ENCODE peak calls at places on chromosomes 2 and 18, in ten cellular contexts. V is astrocyte, Z is B cell, K is endodermal cell, T is heart right ventricle, R is upper lobe of right lung, E is H9, L is mesothelial cell of epicardium, F is lower leg skin, A is A549. W is an unnamed sample.
A peak's percentile ranks its signal among the peaks of the same experiment; 100 is the strongest.

GRCh38 chr2:70190086-70190412 is 770 bp downstream of the C2orf42 start:
- DNase-seq in V (no peak), Z (peak; percentile 27), K (peak; percentile 65), T (no peak), R (no peak), E (no peak), L (no peak), F (no peak), A (no peak), W (no peak)

GRCh38 chr2:27765621-27766286 is 5.8 kb upstream of the MRPL33 start:
- DNase-seq in V (peak; percentile 48), Z (peak; percentile 38), K (no peak), T (peak; percentile 63), R (peak; percentile 91), E (no peak), L (no peak), F (no peak), A (no peak), W (no peak)

GRCh38 chr2:202113571-202114142 is 40.6 kb downstream of the KIAA2012 start:
- DNase-seq in V (peak; percentile 86), Z (no peak), K (no peak), T (no peak), R (no peak), E (no peak), L (no peak), F (no peak), A (no peak), W (no peak)

GRCh38 chr2:119106301-119106897 is 52.2 kb downstream of the C1QL2 start:
- DNase-seq in V (peak; percentile 7), Z (no peak), K (peak; percentile 93), T (peak; percentile 50), R (peak; percentile 80), E (peak; percentile 66), L (peak; percentile 89), F (no peak), A (no peak), W (peak; percentile 69)

GRCh38 chr18:51490860-51491259 is 293.4 kb upstream of the MEX3C start:
- DNase-seq in V (no peak), Z (no peak), K (no peak), T (no peak), R (no peak), E (no peak), L (no peak), F (no peak), A (no peak), W (peak; percentile 75)

GRCh38 chr18:54776282-54776977 is 51.8 kb upstream of the RAB27B start:
- DNase-seq in V (peak; percentile 99), Z (no peak), K (no peak), T (no peak), R (no peak), E (no peak), L (no peak), F (peak; percentile 44), A (peak; percentile 57), W (peak; percentile 98)

GRCh38 chr18:74284501-74285004 is 7.2 kb downstream of the CYB5A start:
- DNase-seq in V (no peak), Z (no peak), K (no peak), T (no peak), R (no peak), E (no peak), L (no peak), F (no peak), A (no peak), W (no peak)

GRCh38 chr2:144705328-144706245 is 185.7 kb upstream of the ZEB2 start:
- DNase-seq in V (no peak), Z (no peak), K (no peak), T (no peak), R (no peak), E (no peak), L (no peak), F (no peak), A (no peak), W (peak; percentile 13)

DNA sequence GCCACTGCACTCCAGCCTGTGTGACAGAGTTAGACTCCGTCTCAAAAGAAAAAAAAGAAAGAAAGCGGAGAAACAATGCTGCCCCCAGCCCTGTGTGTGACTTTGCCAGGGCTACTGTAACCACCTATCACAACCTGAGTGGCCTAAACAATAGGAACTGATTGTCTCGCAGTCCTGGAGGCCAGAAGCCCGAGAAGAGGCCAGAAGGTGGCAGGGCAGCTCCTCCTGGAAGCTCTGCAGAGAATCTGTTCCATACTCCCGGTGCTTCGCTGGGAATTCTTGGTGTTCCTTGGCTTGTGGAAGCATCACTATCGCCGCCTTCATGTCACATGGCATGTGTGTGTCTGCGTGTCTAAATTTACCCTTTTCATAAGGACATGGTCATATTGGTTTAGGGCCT is 14.4 kb upstream of the RAB17 start:
- DNase-seq in V (no peak), Z (no peak), K (peak; percentile 73), T (no peak), R (no peak), E (no peak), L (no peak), F (no peak), A (no peak), W (peak; percentile 33)
- TF ChIP-seq CTCF in V (peak; percentile 13), Z (no peak), K (peak; percentile 57), T (peak; percentile 31), R (peak; percentile 13), E (peak; percentile 39), L (no peak), F (no peak), A (peak; percentile 25), W (no peak)

DNA sequence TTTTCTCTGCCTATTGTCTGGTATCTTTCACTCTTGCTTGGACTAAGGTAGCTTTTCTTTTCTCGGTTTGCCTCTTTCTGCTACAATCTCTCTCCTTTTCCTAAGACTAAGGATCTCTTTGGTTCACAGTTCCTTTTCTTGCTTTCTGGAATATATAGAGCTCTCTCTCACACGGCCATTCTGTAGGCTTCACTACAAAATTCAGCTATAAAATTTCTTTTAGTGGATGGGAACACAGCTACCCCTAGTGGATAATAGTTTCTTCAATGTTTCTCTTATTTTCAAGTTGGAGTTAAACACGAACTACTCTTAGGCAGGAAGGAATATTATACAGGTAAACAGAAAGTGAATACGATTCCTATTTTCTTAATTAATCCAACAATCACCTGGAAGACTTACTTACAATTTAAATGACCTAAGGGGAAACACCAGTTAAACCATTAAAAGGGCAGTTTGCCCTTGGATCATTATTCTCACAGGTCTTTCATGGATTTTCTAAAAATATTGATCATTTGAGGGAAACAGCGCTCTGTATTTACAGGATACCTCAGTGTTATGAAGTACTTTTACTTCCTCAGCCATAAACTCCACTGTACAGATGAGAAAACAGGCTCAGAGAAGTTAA is 140.5 kb downstream of the LRP2 start:
- DNase-seq in V (peak; percentile 8), Z (no peak), K (no peak), T (no peak), R (no peak), E (no peak), L (no peak), F (no peak), A (peak; percentile 5), W (peak; percentile 42)
- TF ChIP-seq CTCF in V (peak; percentile 42), Z (peak; percentile 26), K (peak; percentile 71), T (peak; percentile 40), R (peak; percentile 31), E (peak; percentile 61), L (peak; percentile 40), F (no peak), A (peak; percentile 61), W (peak; percentile 41)

GRCh38 chr18:3256693-3257626 is 5.0 kb upstream of the MYL12B start:
- DNase-seq in V (peak; percentile 72), Z (no peak), K (no peak), T (no peak), R (no peak), E (no peak), L (no peak), F (no peak), A (no peak), W (no peak)

GRCh38 chr18:3261035-3261392 is 919 bp upstream of the MYL12B start:
- DNase-seq in V (no peak), Z (no peak), K (no peak), T (no peak), R (no peak), E (no peak), L (no peak), F (no peak), A (no peak), W (no peak)

GRCh38 chr18:3254725-3255124 is 7.1 kb downstream of the MYL12A start:
- DNase-seq in V (no peak), Z (no peak), K (no peak), T (no peak), R (no peak), E (no peak), L (no peak), F (no peak), A (no peak), W (no peak)

GRCh38 chr18:3255611-3256165 is 6.2 kb upstream of the MYL12B start:
- DNase-seq in V (no peak), Z (no peak), K (no peak), T (no peak), R (no peak), E (no peak), L (no peak), F (no peak), A (no peak), W (no peak)

GRCh38 chr18:3257627-3258120 is 4.3 kb upstream of the MYL12B start:
- DNase-seq in V (no peak), Z (no peak), K (no peak), T (no peak), R (no peak), E (no peak), L (no peak), F (no peak), A (no peak), W (no peak)
- TF ChIP-seq CTCF in V (no peak), Z (no peak), K (no peak), T (no peak), R (no peak), E (no peak), L (no peak), F (no peak), A (no peak), W (no peak)

GRCh38 chr2:68155618-68156017 is 2.1 kb upstream of the PNO1 start:
- DNase-seq in V (no peak), Z (no peak), K (no peak), T (no peak), R (no peak), E (no peak), L (no peak), F (no peak), A (no peak), W (no peak)

GRCh38 chr2:68158134-68158447 is 403 bp downstream of the PNO1 start:
- DNase-seq in V (no peak), Z (no peak), K (no peak), T (no peak), R (no peak), E (no peak), L (no peak), F (no peak), A (no peak), W (no peak)

GRCh38 chr2:68157002-68157401 is 686 bp upstream of the PNO1 start:
- DNase-seq in V (no peak), Z (peak; percentile 57), K (no peak), T (peak; percentile 42), R (peak; percentile 81), E (no peak), L (peak; percentile 59), F (no peak), A (no peak), W (no peak)

GRCh38 chr2:68156419-68156818 is 1.3 kb upstream of the PNO1 start:
- DNase-seq in V (no peak), Z (no peak), K (no peak), T (no peak), R (no peak), E (no peak), L (no peak), F (no peak), A (peak; percentile 21), W (no peak)

DNA sequence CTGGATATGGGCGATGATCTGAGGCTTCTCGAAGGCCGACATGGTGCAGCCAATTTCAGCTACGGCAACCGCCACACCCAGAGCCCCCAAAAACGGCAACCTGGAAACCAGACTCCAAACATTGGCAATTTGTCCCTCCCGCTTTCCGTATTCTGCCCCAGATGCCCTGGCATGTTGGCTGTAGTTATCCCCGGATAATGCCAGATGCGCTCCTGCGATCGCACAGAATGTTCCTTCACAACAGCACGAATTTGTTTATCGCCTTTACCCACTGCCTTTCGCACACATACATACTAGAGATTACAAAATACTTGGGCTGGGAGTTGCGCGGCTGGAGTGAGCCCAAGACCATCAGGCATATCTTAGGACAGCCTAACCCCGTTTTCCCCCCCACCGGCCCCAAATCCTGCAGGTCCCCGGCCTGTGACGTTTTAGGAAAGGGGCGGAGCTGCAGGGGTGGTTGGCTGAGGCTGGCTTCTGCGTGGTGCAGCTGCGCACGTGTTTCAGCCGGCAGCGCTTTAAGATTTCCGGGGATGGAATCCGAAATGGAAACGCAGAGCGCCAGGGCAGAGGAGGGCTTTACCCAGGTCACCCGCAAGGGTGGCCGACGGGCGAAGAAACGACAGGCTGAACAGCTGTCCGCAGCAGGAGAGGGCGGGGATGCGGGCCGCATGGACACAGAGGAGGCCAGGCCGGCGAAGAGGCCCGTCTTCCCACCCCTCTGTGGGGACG is at the start of gene PNO1:
- DNase-seq in V (peak; percentile 89), Z (peak; percentile 88), K (peak; percentile 98), T (peak; percentile 93), R (peak; percentile 97), E (peak; percentile 94), L (peak; percentile 97), F (peak; percentile 95), A (peak; percentile 95), W (peak; percentile 95)
- TF ChIP-seq CTCF in V (no peak), Z (no peak), K (peak; percentile 30), T (no peak), R (peak; percentile 6), E (no peak), L (no peak), F (no peak), A (no peak), W (no peak)

W was measured in MCF 10A.